ENCODE peak calls at places on chromosomes 12 and 14, in four cellular contexts. P is A549, N is thyroid gland, B is adrenal gland. X is an unnamed sample.

GRCh38 chr14:24734917-24735500 is 101.0 kb upstream of the GZMB start:
- DNase-seq in P (peak; percentile 61), N (peak; percentile 38), B (peak; percentile 36), X (peak; percentile 54)

GRCh38 chr12:47882796-47883546 is 21.8 kb downstream of the VDR start:
- DNase-seq in P (no peak), N (peak; percentile 89), B (no peak), X (no peak)

GRCh38 chr14:61150851-61151250 is 130.3 kb downstream of the TMEM30B start:
- DNase-seq in P (no peak), N (no peak), B (no peak), X (no peak)

GRCh38 chr12:124443929-124444712 is 123.3 kb downstream of the NCOR2 start:
- DNase-seq in P (no peak), N (no peak), B (no peak), X (no peak)

GRCh38 chr12:79000501-79000900 is 135.9 kb downstream of the SYT1 start:
- DNase-seq in P (no peak), N (no peak), B (no peak), X (no peak)

GRCh38 chr12:25950329-25951115 is 8.0 kb upstream of the RASSF8 start:
- DNase-seq in P (no peak), N (no peak), B (no peak), X (no peak)

GRCh38 chr14:67410313-67410712 is 1.7 kb downstream of the PLEK2 start:
- DNase-seq in P (no peak), N (no peak), B (no peak), X (no peak)

GRCh38 chr12:88733003-88733402 is 152.7 kb upstream of the KITLG start:
- DNase-seq in P (no peak), N (no peak), B (no peak), X (no peak)

GRCh38 chr12:81080431-81080983 is 2.6 kb downstream of the ACSS3 start:
- DNase-seq in P (no peak), N (no peak), B (peak; percentile 18), X (no peak)

GRCh38 chr14:90903101-90903500 is 86.9 kb upstream of the TTC7B start:
- DNase-seq in P (peak; percentile 63), N (peak; percentile 53), B (peak; percentile 51), X (peak; percentile 65)

GRCh38 chr12:93591137-93591868 is 18.8 kb downstream of the SOCS2 start:
- DNase-seq in P (peak; percentile 82), N (peak; percentile 74), B (peak; percentile 92), X (peak; percentile 52)

GRCh38 chr12:129771238-129771637 is 132.6 kb downstream of the TMEM132D start:
- DNase-seq in P (no peak), N (no peak), B (no peak), X (no peak)

GRCh38 chr14:59905193-59905592 is 14.8 kb upstream of the LRRC9 start:
- DNase-seq in P (no peak), N (no peak), B (no peak), X (no peak)

GRCh38 chr12:124980098-124980892 is 8.6 kb downstream of the DHX37 start:
- DNase-seq in P (no peak), N (no peak), B (no peak), X (no peak)

GRCh38 chr12:88453323-88453722 is 126.9 kb downstream of the KITLG start:
- DNase-seq in P (no peak), N (no peak), B (no peak), X (no peak)

GRCh38 chr12:25648460-25648859 is 95.4 kb upstream of the LMNTD1 start:
- DNase-seq in P (peak; percentile 63), N (peak; percentile 50), B (peak; percentile 63), X (peak; percentile 39)

GRCh38 chr14:72291908-72292688 is 359.9 kb downstream of the RGS6 start:
- DNase-seq in P (peak; percentile 35), N (peak; percentile 22), B (peak; percentile 19), X (peak; percentile 22)

GRCh38 chr12:10957741-10958140 is 18.7 kb upstream of the TAS2R14 start:
- DNase-seq in P (no peak), N (no peak), B (no peak), X (no peak)

GRCh38 chr12:44788731-44789130 is 87.4 kb downstream of the NELL2 start:
- DNase-seq in P (no peak), N (no peak), B (no peak), X (no peak)

GRCh38 chr12:1594045-1594294 is 411 bp downstream of the FBXL14 start:
- DNase-seq in P (peak; percentile 67), N (peak; percentile 72), B (peak; percentile 59), X (peak; percentile 76)

GRCh38 chr12:69163681-69164362 is 75.5 kb upstream of the CPSF6 start:
- DNase-seq in P (no peak), N (no peak), B (no peak), X (no peak)

GRCh38 chr12:53981652-53982565 is 3.0 kb upstream of the HOXC10 start:
- DNase-seq in P (no peak), N (no peak), B (no peak), X (no peak)

GRCh38 chr14:95891742-95892141 is 15.1 kb downstream of the TUNAR start:
- DNase-seq in P (peak; percentile 23), N (no peak), B (no peak), X (no peak)

GRCh38 chr14:63663428-63664142 is 21.9 kb upstream of the WDR89 start:
- DNase-seq in P (peak; percentile 18), N (no peak), B (no peak), X (peak; percentile 69)

GRCh38 chr14:24377660-24378059 is 9.7 kb downstream of the NFATC4 start:
- DNase-seq in P (no peak), N (peak; percentile 86), B (no peak), X (no peak)

GRCh38 chr14:100890451-100890850 is 13.1 kb downstream of the RTL1 start:
- DNase-seq in P (no peak), N (no peak), B (no peak), X (no peak)

GRCh38 chr12:89280833-89281533 is 71.3 kb downstream of the DUSP6 start:
- DNase-seq in P (no peak), N (no peak), B (no peak), X (no peak)

GRCh38 chr12:31370645-31371620 is 45.0 kb upstream of the SINHCAF start:
- DNase-seq in P (no peak), N (no peak), B (no peak), X (no peak)

GRCh38 chr14:104735830-104736642 is 12.0 kb downstream of the ADSS1 start:
- DNase-seq in P (no peak), N (peak; percentile 56), B (peak; percentile 98), X (peak; percentile 46)
- TF ChIP-seq POLR2A in P (no peak), N (no peak), B (peak; percentile 66), X (no peak)

GRCh38 chr12:6866163-6866919 is 990 bp upstream of the TPI1 start:
- DNase-seq in P (no peak), N (no peak), B (no peak), X (no peak)
- H3K4me3 ChIP-seq in P (peak overlapping the region; percentile 100), N (no peak overlapping the region), B (no peak overlapping the region), X (no peak overlapping the region)

GRCh38 chr14:99575043-99576023 is 28.7 kb downstream of the CCDC85C start:
- DNase-seq in P (peak; percentile 81), N (peak; percentile 98), B (peak; percentile 77), X (peak; percentile 85)

GRCh38 chr14:99578541-99579044 is 25.4 kb downstream of the CCDC85C start:
- DNase-seq in P (peak; percentile 32), N (no peak), B (peak; percentile 74), X (peak; percentile 34)

GRCh38 chr14:99576304-99576703 is 27.7 kb downstream of the CCDC85C start:
- DNase-seq in P (peak; percentile 42), N (peak; percentile 56), B (no peak), X (no peak)

GRCh38 chr14:99579077-99579836 is 24.8 kb downstream of the CCDC85C start:
- DNase-seq in P (peak; percentile 35), N (peak; percentile 96), B (no peak), X (peak; percentile 94)

DNA sequence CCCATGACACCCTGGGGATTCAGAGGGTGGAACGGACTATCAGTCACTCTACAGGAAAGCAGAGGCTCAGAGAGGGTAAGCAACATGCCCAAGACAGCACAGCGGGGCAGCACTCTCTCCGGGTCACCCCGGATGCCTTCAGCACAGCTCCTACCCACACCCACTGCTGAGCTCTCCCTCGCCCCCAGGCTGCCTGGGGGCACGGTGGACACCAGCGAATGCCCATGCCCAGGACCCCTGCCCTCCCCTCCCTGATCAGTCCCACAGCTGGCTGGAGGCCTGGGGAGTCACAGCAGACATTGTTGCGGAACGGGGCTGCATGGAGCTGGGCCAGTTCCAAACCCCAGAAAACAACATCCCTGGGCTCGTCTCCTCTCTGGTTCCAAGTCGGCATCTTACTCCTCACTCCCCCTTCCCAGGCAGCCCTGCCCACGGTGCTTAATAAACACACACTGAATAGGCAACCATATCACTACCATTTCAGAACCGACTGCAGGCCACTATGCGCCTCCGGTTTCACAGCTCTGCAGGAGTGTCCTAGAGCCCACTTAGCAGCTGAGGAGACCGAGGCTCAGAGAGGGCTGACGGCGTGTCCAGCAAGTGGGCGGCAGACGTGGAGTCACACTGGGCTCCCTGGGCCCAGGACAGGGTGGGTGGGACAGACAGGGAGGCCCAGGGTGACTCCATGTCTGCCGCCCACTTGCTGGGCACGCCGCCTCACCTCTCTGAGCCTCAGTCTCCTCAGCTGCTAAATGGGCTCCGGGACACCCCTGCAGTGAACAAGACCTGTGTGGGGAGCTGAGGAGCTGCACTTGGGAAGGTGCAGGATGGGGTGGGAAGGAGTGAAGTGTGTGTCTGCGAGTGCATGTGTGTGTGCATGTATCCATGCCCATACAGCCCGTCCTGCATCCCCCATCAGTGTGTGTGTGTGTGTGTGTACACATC is 27.0 kb downstream of the CCDC85C start:
- DNase-seq in P (no peak), N (peak; percentile 40), B (no peak), X (no peak)
- H3K4me1 ChIP-seq in P (peaks cover 100% of the 10 kb centered on the region), N (peaks cover 65% of the 10 kb centered on the region), B (peaks cover 77% of the 10 kb centered on the region), X (peaks cover 95% of the 10 kb centered on the region)

GRCh38 chr14:52553002-52553670 is 500 bp downstream of the GPR137C start:
- DNase-seq in P (no peak), N (peak; percentile 39), B (no peak), X (peak; percentile 47)

GRCh38 chr14:52552063-52552988 is at the start of the genes GPR137C and TXNDC16:
- DNase-seq in P (peak; percentile 99), N (peak; percentile 100), B (peak; percentile 100), X (peak; percentile 100)

GRCh38 chr14:52551205-52551604 is 1.1 kb downstream of the TXNDC16 start:
- DNase-seq in P (no peak), N (no peak), B (no peak), X (no peak)

GRCh38 chr14:52551696-52552062 is 626 bp downstream of the TXNDC16 start:
- DNase-seq in P (peak; percentile 30), N (peak; percentile 9), B (no peak), X (peak; percentile 22)

GRCh38 chr14:52553671-52554575 is 1.3 kb downstream of the GPR137C start:
- DNase-seq in P (peak; percentile 62), N (peak; percentile 89), B (peak; percentile 86), X (peak; percentile 91)
- TF ChIP-seq POLR2A in P (no peak), N (no peak), B (peak; percentile 58), X (peak; percentile 63)

GRCh38 chr12:94798107-94798506 is 147.8 kb upstream of the TMCC3 start:
- DNase-seq in P (no peak), N (no peak), B (no peak), X (no peak)

GRCh38 chr12:94803939-94804338 is 153.6 kb upstream of the TMCC3 start:
- DNase-seq in P (no peak), N (no peak), B (no peak), X (no peak)

GRCh38 chr12:94799136-94799535 is 148.8 kb upstream of the TMCC3 start:
- DNase-seq in P (no peak), N (no peak), B (no peak), X (no peak)

GRCh38 chr12:94802796-94803195 is 152.4 kb upstream of the TMCC3 start:
- DNase-seq in P (no peak), N (peak; percentile 19), B (no peak), X (no peak)

GRCh38 chr12:94801736-94802135 is 151.4 kb upstream of the TMCC3 start:
- DNase-seq in P (no peak), N (no peak), B (no peak), X (no peak)
- H3K4me3 ChIP-seq in P (no peak overlapping the region), N (no peak overlapping the region), B (no peak overlapping the region), X (no peak overlapping the region)